ENCODE peak calls at places on chromosomes 7 and 10, in five cellular contexts. One of them, this sample, is unnamed.

GRCh38 chr10:77531441-77532001 is 106.1 kb downstream of the KCNMA1 start:
- DNase-seq in LoVo: peak
- DNase-seq in skeletal muscle cell: peak
- DNase-seq in activated CD4-positive, alpha-beta T cell treated with anti-CD3 and anti-CD28 coated beads, Interleukin-2, amount 10 ng/mL, durations not matched to agents 7 days and 5 days: no peak
- DNase-seq in NCI-H1930: no peak
- DNase-seq in this sample: peak

GRCh38 chr7:116950889-116951351 is 2.4 kb upstream of the ST7 start:
- DNase-seq in LoVo: no peak
- DNase-seq in NCI-H1930: no peak
- DNase-seq in skeletal muscle cell: no peak
- DNase-seq in activated CD4-positive, alpha-beta T cell treated with anti-CD3 and anti-CD28 coated beads, Interleukin-2, amount 10 ng/mL, durations not matched to agents 7 days and 5 days: no peak
- DNase-seq in this sample: no peak

GRCh38 chr7:123929107-123929506 is 4.1 kb downstream of the SPAM1 start:
- DNase-seq in activated CD4-positive, alpha-beta T cell treated with anti-CD3 and anti-CD28 coated beads, Interleukin-2, amount 10 ng/mL, durations not matched to agents 7 days and 5 days: no peak
- DNase-seq in NCI-H1930: no peak
- DNase-seq in skeletal muscle cell: no peak
- DNase-seq in LoVo: peak
- DNase-seq in this sample: no peak

GRCh38 chr7:41987-42386 is 150.4 kb upstream of the FAM20C start:
- DNase-seq in skeletal muscle cell: no peak
- DNase-seq in activated CD4-positive, alpha-beta T cell treated with anti-CD3 and anti-CD28 coated beads, Interleukin-2, amount 10 ng/mL, durations not matched to agents 7 days and 5 days: peak
- DNase-seq in NCI-H1930: no peak
- DNase-seq in LoVo: no peak
- DNase-seq in this sample: no peak

GRCh38 chr10:61078542-61078941 is 134.6 kb upstream of the RHOBTB1 start:
- DNase-seq in activated CD4-positive, alpha-beta T cell treated with anti-CD3 and anti-CD28 coated beads, Interleukin-2, amount 10 ng/mL, durations not matched to agents 7 days and 5 days: no peak
- DNase-seq in skeletal muscle cell: peak
- DNase-seq in LoVo: no peak
- DNase-seq in NCI-H1930: no peak
- DNase-seq in this sample: no peak

GRCh38 chr7:2955177-2955768 is 88.4 kb downstream of the CARD11 start:
- DNase-seq in activated CD4-positive, alpha-beta T cell treated with anti-CD3 and anti-CD28 coated beads, Interleukin-2, amount 10 ng/mL, durations not matched to agents 7 days and 5 days: no peak
- DNase-seq in skeletal muscle cell: no peak
- DNase-seq in LoVo: no peak
- DNase-seq in NCI-H1930: no peak
- DNase-seq in this sample: no peak

GRCh38 chr7:55044791-55045190 is 26.0 kb downstream of the EGFR start:
- DNase-seq in NCI-H1930: no peak
- DNase-seq in LoVo: no peak
- DNase-seq in skeletal muscle cell: no peak
- DNase-seq in activated CD4-positive, alpha-beta T cell treated with anti-CD3 and anti-CD28 coated beads, Interleukin-2, amount 10 ng/mL, durations not matched to agents 7 days and 5 days: no peak
- DNase-seq in this sample: no peak

GRCh38 chr7:133854739-133855138 is 272.4 kb upstream of the LRGUK start:
- DNase-seq in LoVo: peak
- DNase-seq in skeletal muscle cell: no peak
- DNase-seq in activated CD4-positive, alpha-beta T cell treated with anti-CD3 and anti-CD28 coated beads, Interleukin-2, amount 10 ng/mL, durations not matched to agents 7 days and 5 days: peak
- DNase-seq in NCI-H1930: no peak
- DNase-seq in this sample: peak

GRCh38 chr7:52362521-52362920 is 672.9 kb upstream of the POM121L12 start:
- DNase-seq in LoVo: no peak
- DNase-seq in activated CD4-positive, alpha-beta T cell treated with anti-CD3 and anti-CD28 coated beads, Interleukin-2, amount 10 ng/mL, durations not matched to agents 7 days and 5 days: no peak
- DNase-seq in NCI-H1930: no peak
- DNase-seq in skeletal muscle cell: no peak
- DNase-seq in this sample: no peak

GRCh38 chr7:24299192-24299591 is 15.2 kb downstream of the NPY start:
- DNase-seq in skeletal muscle cell: no peak
- DNase-seq in LoVo: no peak
- DNase-seq in activated CD4-positive, alpha-beta T cell treated with anti-CD3 and anti-CD28 coated beads, Interleukin-2, amount 10 ng/mL, durations not matched to agents 7 days and 5 days: no peak
- DNase-seq in NCI-H1930: no peak
- DNase-seq in this sample: no peak

GRCh38 chr7:45035909-45036308 is 35.9 kb downstream of the CCM2 start:
- DNase-seq in activated CD4-positive, alpha-beta T cell treated with anti-CD3 and anti-CD28 coated beads, Interleukin-2, amount 10 ng/mL, durations not matched to agents 7 days and 5 days: peak
- DNase-seq in LoVo: no peak
- DNase-seq in skeletal muscle cell: no peak
- DNase-seq in NCI-H1930: no peak
- DNase-seq in this sample: no peak

GRCh38 chr10:78991187-78991586 is 77.6 kb upstream of the ZMIZ1 start:
- DNase-seq in skeletal muscle cell: no peak
- DNase-seq in LoVo: no peak
- DNase-seq in activated CD4-positive, alpha-beta T cell treated with anti-CD3 and anti-CD28 coated beads, Interleukin-2, amount 10 ng/mL, durations not matched to agents 7 days and 5 days: no peak
- DNase-seq in NCI-H1930: no peak
- DNase-seq in this sample: peak

GRCh38 chr10:32684291-32684690 is 238.4 kb downstream of the CCDC7 start:
- DNase-seq in NCI-H1930: no peak
- DNase-seq in LoVo: no peak
- DNase-seq in activated CD4-positive, alpha-beta T cell treated with anti-CD3 and anti-CD28 coated beads, Interleukin-2, amount 10 ng/mL, durations not matched to agents 7 days and 5 days: no peak
- DNase-seq in skeletal muscle cell: no peak
- DNase-seq in this sample: no peak

GRCh38 chr10:30125484-30125883 is 66.1 kb upstream of the JCAD start:
- DNase-seq in LoVo: no peak
- DNase-seq in skeletal muscle cell: no peak
- DNase-seq in activated CD4-positive, alpha-beta T cell treated with anti-CD3 and anti-CD28 coated beads, Interleukin-2, amount 10 ng/mL, durations not matched to agents 7 days and 5 days: no peak
- DNase-seq in NCI-H1930: no peak
- DNase-seq in this sample: no peak

GRCh38 chr7:50251765-50252164 is 52.8 kb upstream of the IKZF1 start:
- DNase-seq in NCI-H1930: no peak
- DNase-seq in LoVo: no peak
- DNase-seq in activated CD4-positive, alpha-beta T cell treated with anti-CD3 and anti-CD28 coated beads, Interleukin-2, amount 10 ng/mL, durations not matched to agents 7 days and 5 days: no peak
- DNase-seq in skeletal muscle cell: no peak
- DNase-seq in this sample: no peak

GRCh38 chr10:117543245-117543998 is 876 bp downstream of the EMX2 start:
- DNase-seq in activated CD4-positive, alpha-beta T cell treated with anti-CD3 and anti-CD28 coated beads, Interleukin-2, amount 10 ng/mL, durations not matched to agents 7 days and 5 days: no peak
- DNase-seq in NCI-H1930: peak
- DNase-seq in skeletal muscle cell: no peak
- DNase-seq in LoVo: no peak
- DNase-seq in this sample: peak

GRCh38 chr10:123136221-123136805 is 543 bp downstream of the HMX3 start:
- DNase-seq in skeletal muscle cell: no peak
- DNase-seq in activated CD4-positive, alpha-beta T cell treated with anti-CD3 and anti-CD28 coated beads, Interleukin-2, amount 10 ng/mL, durations not matched to agents 7 days and 5 days: no peak
- DNase-seq in NCI-H1930: no peak
- DNase-seq in LoVo: no peak
- DNase-seq in this sample: no peak

GRCh38 chr10:132447446-132448247 is 50.6 kb downstream of the PWWP2B start:
- DNase-seq in activated CD4-positive, alpha-beta T cell treated with anti-CD3 and anti-CD28 coated beads, Interleukin-2, amount 10 ng/mL, durations not matched to agents 7 days and 5 days: peak
- DNase-seq in skeletal muscle cell: peak
- DNase-seq in NCI-H1930: no peak
- DNase-seq in LoVo: peak
- DNase-seq in this sample: peak

GRCh38 chr10:78931333-78932083 is 137.3 kb upstream of the ZMIZ1 start:
- DNase-seq in NCI-H1930: no peak
- DNase-seq in LoVo: peak
- DNase-seq in activated CD4-positive, alpha-beta T cell treated with anti-CD3 and anti-CD28 coated beads, Interleukin-2, amount 10 ng/mL, durations not matched to agents 7 days and 5 days: no peak
- DNase-seq in skeletal muscle cell: peak
- DNase-seq in this sample: peak

GRCh38 chr10:70759769-70760168 is 25.4 kb downstream of the TBATA start:
- DNase-seq in LoVo: no peak
- DNase-seq in skeletal muscle cell: no peak
- DNase-seq in activated CD4-positive, alpha-beta T cell treated with anti-CD3 and anti-CD28 coated beads, Interleukin-2, amount 10 ng/mL, durations not matched to agents 7 days and 5 days: no peak
- DNase-seq in NCI-H1930: peak
- DNase-seq in this sample: no peak